ENCODE peak calls at places on chromosomes 12 and 14, in five cellular contexts. O is foreskin fibroblast, Q is breast epithelium, X is A549, V is GM06990. A is an unnamed sample.

GRCh38 chr12:114272071-114272470 is 133.9 kb downstream of the TBX5 start:
- DNase-seq in X (no peak), O (no peak), V (no peak), Q (no peak), A (no peak)

GRCh38 chr14:89276424-89276975 is 140.5 kb downstream of the FOXN3 start:
- DNase-seq in V (peak), Q (no peak), O (no peak), X (no peak), A (peak)

GRCh38 chr12:212383-212798 is 1.6 kb downstream of the SLC6A12 start:
- DNase-seq in V (no peak), O (no peak), Q (no peak), X (no peak), A (no peak)

GRCh38 chr14:85793533-85793932 is 263.6 kb downstream of the FLRT2 start:
- DNase-seq in O (no peak), X (no peak), V (no peak), Q (no peak), A (no peak)

GRCh38 chr14:94969766-94970165 is 187.6 kb downstream of the DICER1 start:
- DNase-seq in V (no peak), X (no peak), O (no peak), Q (no peak), A (no peak)

GRCh38 chr14:77638738-77639137 is 22.3 kb upstream of the SPTLC2 start:
- DNase-seq in V (no peak), Q (no peak), O (peak), X (peak), A (peak)

GRCh38 chr14:101824339-101824727 is 62.8 kb downstream of the PPP2R5C start:
- DNase-seq in V (no peak), X (no peak), Q (no peak), O (peak), A (no peak)

GRCh38 chr12:4046150-4046845 is 173.1 kb upstream of the PARP11 start:
- DNase-seq in O (no peak), V (no peak), Q (no peak), X (no peak), A (no peak)

GRCh38 chr12:124764451-124764850 is 99.2 kb downstream of the SCARB1 start:
- DNase-seq in V (no peak), O (peak), X (peak), Q (no peak), A (no peak)

GRCh38 chr12:49932746-49933145 is 17.8 kb upstream of the AQP2 start:
- DNase-seq in Q (peak), O (no peak), X (no peak), V (no peak), A (no peak)

GRCh38 chr14:100822007-100822406 is 3.9 kb upstream of the MEG3 start:
- DNase-seq in V (no peak), Q (no peak), O (no peak), X (no peak), A (no peak)

DNA sequence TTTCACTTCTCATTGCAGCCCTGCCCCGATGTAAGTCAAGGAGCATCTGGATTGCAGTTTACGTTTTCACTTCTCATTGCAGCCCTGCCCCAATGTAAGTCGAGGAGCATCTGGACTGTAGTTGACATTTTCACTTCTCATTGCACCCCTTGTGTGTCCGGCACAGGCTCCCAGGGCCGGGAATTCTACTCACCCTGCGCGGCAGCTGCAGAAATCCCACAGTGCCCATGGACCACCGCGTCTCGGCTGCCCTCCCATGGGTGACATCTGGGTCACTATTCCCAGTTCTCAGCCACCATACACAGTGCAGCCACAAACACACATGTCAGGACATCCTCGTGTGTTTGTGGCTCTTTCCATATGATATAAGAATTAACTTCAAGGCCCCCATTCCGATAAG is 378.5 kb downstream of the ADGRD1 start:
- DNase-seq in O (no peak), Q (no peak), V (no peak), X (no peak), A (no peak)
- TF ChIP-seq CTCF in O (no peak), Q (no peak), V (no peak), X (no peak), A (no peak)

GRCh38 chr12:57458665-57459054 is 925 bp upstream of the GLI1 start:
- DNase-seq in O (no peak), Q (no peak), V (no peak), X (no peak), A (no peak)
- H3K4me3 ChIP-seq in O (peak), Q (peak), V (peak), X (peak), A (peak)

GRCh38 chr12:56630180-56630632 is at the start of gene BAZ2A:
- DNase-seq in V (peak), Q (peak), O (peak), X (peak), A (no peak)
- TF ChIP-seq CTCF in V (no peak), Q (no peak), O (no peak), X (no peak), A (no peak)

GRCh38 chr14:64968651-64969050 is 3.5 kb downstream of the RAB15 start:
- DNase-seq in V (no peak), O (no peak), Q (no peak), X (no peak), A (no peak)
- H3K4me3 ChIP-seq in V (no peak), O (no peak), Q (no peak), X (no peak), A (no peak)

GRCh38 chr12:32151081-32151480 is 44.4 kb downstream of the BICD1 start:
- DNase-seq in V (no peak), X (no peak), O (no peak), Q (no peak), A (no peak)
- TF ChIP-seq CTCF in V (no peak), X (no peak), O (no peak), Q (no peak), A (no peak)

GRCh38 chr12:119457251-119457650 is 122.7 kb downstream of the CCDC60 start:
- DNase-seq in X (no peak), V (no peak), Q (no peak), O (no peak), A (no peak)
- H3K4me3 ChIP-seq in X (no peak), V (no peak), Q (no peak), O (no peak), A (no peak)

GRCh38 chr14:51954657-51955056 is 34.7 kb upstream of the RTRAF start:
- DNase-seq in X (no peak), Q (no peak), V (no peak), O (no peak), A (no peak)
- TF ChIP-seq CTCF in X (no peak), Q (no peak), V (no peak), O (no peak), A (no peak)

GRCh38 chr12:82686223-82687019 is at the start of gene TMTC2:
- DNase-seq in Q (peak), V (peak), O (peak), X (peak), A (peak)
- H3K4me3 ChIP-seq in Q (peak), V (peak), O (peak), X (peak), A (peak)